ENCODE peak calls at places on chromosome 6, in ten cellular contexts. X is foreskin fibroblast, P is NCI-H345, O is choroid plexus epithelial cell, C is posterior cingulate gyrus, M is HCT116, G is HepG2, H is NCI-H460, F is HTR-8/SVneo, E is thoracic aorta. Q is an unnamed sample.
A peak's percentile ranks its signal among the peaks of the same experiment; 100 is the strongest.

GRCh38 chr6:64732888-64733287 is 974.1 kb downstream of the EYS start:
- DNase-seq in O (peak; percentile 69), G (peak; percentile 9), F (no peak), E (no peak), P (no peak), X (no peak), H (no peak), M (no peak), C (no peak), Q (peak; percentile 1)

GRCh38 chr6:125853168-125853567 is 62.4 kb downstream of the NCOA7 start:
- DNase-seq in E (no peak), H (no peak), M (no peak), P (no peak), G (no peak), F (no peak), X (no peak), C (no peak), O (no peak), Q (no peak)

GRCh38 chr6:112433457-112433856 is 86.3 kb downstream of the RFPL4B start:
- DNase-seq in H (no peak), X (no peak), F (no peak), E (no peak), C (no peak), G (no peak), P (no peak), O (no peak), M (no peak), Q (no peak)

GRCh38 chr6:139303176-139303575 is 11.4 kb upstream of the TXLNB start:
- DNase-seq in P (no peak), M (no peak), O (no peak), E (no peak), G (no peak), F (no peak), C (no peak), H (no peak), X (no peak), Q (no peak)

GRCh38 chr6:41036188-41036587 is 2.8 kb downstream of the UNC5CL start:
- DNase-seq in H (no peak), E (no peak), F (no peak), X (no peak), M (peak; percentile 19), C (no peak), O (no peak), G (no peak), P (no peak), Q (peak; percentile 75)

GRCh38 chr6:4599924-4600323 is 176.3 kb upstream of the CDYL start:
- DNase-seq in E (no peak), M (peak; percentile 37), F (peak; percentile 45), G (peak; percentile 28), X (peak; percentile 41), C (no peak), O (peak; percentile 85), P (no peak), H (no peak), Q (no peak)

GRCh38 chr6:13336553-13336952 is 8.2 kb upstream of the TBC1D7 start:
- DNase-seq in E (peak; percentile 47), G (peak; percentile 69), M (peak; percentile 73), P (peak; percentile 18), O (peak; percentile 92), H (peak; percentile 43), C (peak; percentile 92), F (peak; percentile 83), X (peak; percentile 81), Q (peak; percentile 87)

GRCh38 chr6:169934699-169935347 is 183.4 kb downstream of the ERMARD start:
- DNase-seq in C (no peak), P (no peak), X (no peak), G (no peak), H (no peak), M (no peak), O (no peak), F (no peak), E (no peak), Q (no peak)

GRCh38 chr6:83490177-83490576 is 22.2 kb upstream of the PRSS35 start:
- DNase-seq in E (no peak), H (no peak), P (no peak), X (no peak), G (no peak), C (no peak), O (no peak), F (no peak), M (no peak), Q (no peak)

GRCh38 chr6:38058022-38058421 is 238.5 kb downstream of the ZFAND3 start:
- DNase-seq in G (peak; percentile 20), P (no peak), M (peak; percentile 58), E (no peak), H (no peak), F (peak; percentile 34), X (peak; percentile 35), O (peak; percentile 68), C (no peak), Q (peak; percentile 93)

GRCh38 chr6:46352541-46353267 is 138.5 kb downstream of the RCAN2 start:
- DNase-seq in F (no peak), X (no peak), H (no peak), C (no peak), P (no peak), G (no peak), M (no peak), O (peak; percentile 5), E (no peak), Q (no peak)

GRCh38 chr6:119156742-119157494 is 78.5 kb upstream of the FAM184A start:
- DNase-seq in M (no peak), P (no peak), H (no peak), C (no peak), E (no peak), G (no peak), X (no peak), O (no peak), F (no peak), Q (no peak)

GRCh38 chr6:130033999-130034814 is 15.8 kb downstream of the L3MBTL3 start:
- DNase-seq in C (no peak), X (peak; percentile 82), M (peak; percentile 79), H (no peak), G (no peak), P (no peak), E (no peak), F (no peak), O (peak; percentile 65), Q (no peak)

GRCh38 chr6:1589208-1589607 is 20.5 kb upstream of the FOXC1 start:
- DNase-seq in O (no peak), E (no peak), G (peak; percentile 54), P (no peak), C (no peak), H (no peak), X (no peak), F (no peak), M (no peak), Q (no peak)

GRCh38 chr6:89400912-89401399 is 11.1 kb downstream of the RRAGD start:
- DNase-seq in H (no peak), X (no peak), G (no peak), F (no peak), O (no peak), P (no peak), M (no peak), E (no peak), C (no peak), Q (no peak)

GRCh38 chr6:141307309-141307998 is 825.3 kb upstream of the GJE1 start:
- DNase-seq in G (no peak), X (no peak), F (no peak), P (no peak), O (no peak), C (no peak), M (no peak), H (no peak), E (no peak), Q (no peak)

GRCh38 chr6:79797105-79797504 is 150.2 kb downstream of the ELOVL4 start:
- DNase-seq in M (no peak), G (no peak), X (no peak), C (no peak), O (no peak), F (no peak), E (no peak), P (no peak), H (no peak), Q (no peak)

GRCh38 chr6:30060634-30060981 is 457 bp upstream of the POLR1H start:
- DNase-seq in F (no peak), X (no peak), C (peak; percentile 83), H (no peak), E (no peak), G (no peak), M (no peak), P (no peak), O (peak; percentile 44), Q (peak; percentile 40)

GRCh38 chr6:87029711-87030314 is 65.1 kb downstream of the CGA start:
- DNase-seq in F (peak; percentile 33), C (no peak), P (peak; percentile 8), O (peak; percentile 85), E (no peak), G (peak; percentile 16), M (peak; percentile 61), X (peak; percentile 46), H (peak; percentile 33), Q (peak; percentile 34)

GRCh38 chr6:17817763-17818162 is 111.0 kb upstream of the NUP153 start:
- DNase-seq in O (no peak), E (no peak), G (no peak), H (no peak), P (no peak), C (no peak), F (no peak), M (no peak), X (no peak), Q (no peak)

GRCh38 chr6:91304506-91304905 is 717.6 kb upstream of the MAP3K7 start:
- DNase-seq in H (no peak), G (no peak), C (no peak), E (no peak), P (no peak), X (no peak), F (peak; percentile 1), O (peak; percentile 84), M (no peak), Q (no peak)

GRCh38 chr6:163729127-163729872 is 314.8 kb downstream of the QKI start:
- DNase-seq in H (no peak), M (no peak), F (no peak), G (no peak), C (no peak), X (no peak), O (no peak), E (no peak), P (no peak), Q (no peak)

Q was measured in COLO829.